ENCODE peak calls at places on chromosomes 6 and 20, in four cellular contexts. P is activated effector memory CD4-positive, alpha-beta T cell treated with anti-CD3 and anti-CD28 coated beads, Interleukin-2, amount 50 U/mL, for 16 hours; T is ACHN; N is RCC 7860. G is an unnamed sample.

GRCh38 chr6:112477125-112477524 is 130.0 kb downstream of the RFPL4B start:
- DNase-seq in P (no peak), T (no peak), N (no peak), G (no peak)

GRCh38 chr6:15588966-15589634 is 73.7 kb downstream of the DTNBP1 start:
- DNase-seq in P (no peak), T (peak; percentile 18), N (peak; percentile 54), G (peak; percentile 37)

GRCh38 chr6:26538936-26539615 is 910 bp downstream of the HMGN4 start:
- DNase-seq in P (no peak), T (no peak), N (no peak), G (no peak)

GRCh38 chr6:54194067-54194466 is 82.8 kb downstream of the MLIP start:
- DNase-seq in P (no peak), T (no peak), N (peak; percentile 17), G (no peak)

GRCh38 chr20:32991386-32991785 is 12.8 kb downstream of the SUN5 start:
- DNase-seq in P (no peak), T (no peak), N (no peak), G (no peak)

GRCh38 chr6:111427341-111428116 is 55.5 kb downstream of the REV3L start:
- DNase-seq in P (no peak), T (peak; percentile 57), N (peak; percentile 76), G (peak; percentile 38)

GRCh38 chr6:3876131-3876530 is 27.0 kb downstream of the FAM50B start:
- DNase-seq in P (no peak), T (no peak), N (no peak), G (no peak)

GRCh38 chr20:61521680-61522420 is 269.8 kb downstream of the CDH4 start:
- DNase-seq in P (no peak), T (no peak), N (no peak), G (no peak)

GRCh38 chr6:107290491-107290890 is 168.9 kb downstream of the PDSS2 start:
- DNase-seq in P (no peak), T (no peak), N (no peak), G (no peak)

GRCh38 chr20:20412750-20413149 is 44.8 kb downstream of the INSM1 start:
- DNase-seq in P (no peak), T (no peak), N (no peak), G (peak; percentile 18)

GRCh38 chr6:104995989-104996617 is 39.2 kb downstream of the LIN28B start:
- DNase-seq in P (no peak), T (peak; percentile 1), N (no peak), G (no peak)

GRCh38 chr6:2429460-2429859 is 184.1 kb upstream of the GMDS start:
- DNase-seq in P (no peak), T (no peak), N (no peak), G (peak; percentile 23)

G was measured in kidney epithelial cell.